ENCODE peak calls at places on chromosomes 2 and 18, in seven cellular contexts. B is PC-3, U is uterus, V is neural progenitor cell, C is ovary, D is WERI-Rb-1, M is prostate gland. Y is an unnamed sample.

GRCh38 chr2:197292614-197293013 is 18.0 kb downstream of the ANKRD44 start:
- DNase-seq in B (no peak), U (no peak), V (no peak), C (no peak), D (no peak), M (no peak), Y (no peak)

GRCh38 chr2:36395866-36396265 is 40.3 kb downstream of the CRIM1 start:
- DNase-seq in B (no peak), U (no peak), V (no peak), C (no peak), D (no peak), M (no peak), Y (no peak)

GRCh38 chr2:231683292-231683898 is 24.9 kb upstream of the PTMA start:
- DNase-seq in B (no peak), U (no peak), V (peak; percentile 23), C (no peak), D (peak; percentile 81), M (no peak), Y (no peak)

GRCh38 chr2:64819774-64820688 is 166.3 kb upstream of the SERTAD2 start:
- DNase-seq in B (peak; percentile 70), U (no peak), V (no peak), C (no peak), D (no peak), M (no peak), Y (no peak)

GRCh38 chr2:7077660-7078278 is 160.6 kb downstream of the RNF144A start:
- DNase-seq in B (no peak), U (no peak), V (no peak), C (no peak), D (no peak), M (no peak), Y (no peak)

GRCh38 chr2:162477011-162477410 is 133.1 kb downstream of the GCA start:
- DNase-seq in B (no peak), U (no peak), V (no peak), C (no peak), D (no peak), M (no peak), Y (no peak)

GRCh38 chr2:240760576-240761246 is 59.3 kb downstream of the KIF1A start:
- DNase-seq in B (no peak), U (no peak), V (no peak), C (no peak), D (no peak), M (no peak), Y (no peak)

GRCh38 chr2:235659767-235660322 is 166.0 kb downstream of the AGAP1 start:
- DNase-seq in B (peak; percentile 42), U (peak; percentile 30), V (no peak), C (peak; percentile 73), D (no peak), M (no peak), Y (peak; percentile 43)

GRCh38 chr18:21112140-21112473 is 494 bp upstream of the ROCK1 start:
- DNase-seq in B (no peak), U (peak; percentile 78), V (no peak), C (no peak), D (no peak), M (no peak), Y (no peak)

GRCh38 chr2:3492951-3493609 is 26.3 kb downstream of the ADI1 start:
- DNase-seq in B (no peak), U (peak; percentile 88), V (no peak), C (peak; percentile 88), D (no peak), M (no peak), Y (peak; percentile 38)

GRCh38 chr18:43888601-43889000 is 611.3 kb upstream of the SYT4 start:
- DNase-seq in B (no peak), U (no peak), V (no peak), C (no peak), D (no peak), M (no peak), Y (no peak)

GRCh38 chr2:145563752-145564615 is 1044.1 kb upstream of the ZEB2 start:
- DNase-seq in B (peak; percentile 49), U (no peak), V (no peak), C (no peak), D (no peak), M (peak; percentile 30), Y (no peak)

GRCh38 chr2:234712421-234712935 is 215.6 kb upstream of the ARL4C start:
- DNase-seq in B (no peak), U (no peak), V (no peak), C (no peak), D (no peak), M (no peak), Y (no peak)

GRCh38 chr18:74774486-74774885 is 176.8 kb downstream of the ZNF407 start:
- DNase-seq in B (peak; percentile 76), U (no peak), V (no peak), C (no peak), D (no peak), M (no peak), Y (no peak)

GRCh38 chr2:202847693-202848524 is 23.7 kb downstream of the ICA1L start:
- DNase-seq in B (no peak), U (no peak), V (no peak), C (no peak), D (no peak), M (no peak), Y (no peak)

GRCh38 chr18:54330768-54331548 is 26.7 kb downstream of the STARD6 start:
- DNase-seq in B (peak; percentile 20), U (no peak), V (no peak), C (no peak), D (no peak), M (no peak), Y (no peak)

GRCh38 chr2:74957886-74958276 is 562 bp upstream of the POLE4 start:
- DNase-seq in B (no peak), U (no peak), V (no peak), C (no peak), D (no peak), M (no peak), Y (no peak)

GRCh38 chr2:223725494-223725893 is 111.9 kb downstream of the AP1S3 start:
- DNase-seq in B (peak; percentile 96), U (peak; percentile 90), V (peak; percentile 78), C (peak; percentile 88), D (no peak), M (peak; percentile 58), Y (peak; percentile 97)

GRCh38 chr2:240640939-240641338 is 15.7 kb downstream of the GPR35 start:
- DNase-seq in B (peak; percentile 50), U (no peak), V (peak; percentile 82), C (no peak), D (peak; percentile 77), M (no peak), Y (peak; percentile 38)

GRCh38 chr2:140349695-140350094 is 1569.5 kb upstream of the NXPH2 start:
- DNase-seq in B (peak; percentile 25), U (no peak), V (no peak), C (no peak), D (no peak), M (no peak), Y (no peak)

GRCh38 chr2:136764397-136765255 is 719 bp upstream of the THSD7B start:
- DNase-seq in B (no peak), U (no peak), V (peak; percentile 50), C (no peak), D (peak; percentile 26), M (peak; percentile 49), Y (no peak)

GRCh38 chr2:113891265-113891959 is 1.5 kb downstream of the ACTR3 start:
- DNase-seq in B (no peak), U (no peak), V (no peak), C (no peak), D (no peak), M (no peak), Y (no peak)

GRCh38 chr2:47501374-47502200 is 98.6 kb downstream of the MSH2 start:
- DNase-seq in B (peak; percentile 63), U (no peak), V (no peak), C (no peak), D (no peak), M (no peak), Y (no peak)

GRCh38 chr18:79584491-79585394 is 94.9 kb upstream of the CTDP1 start:
- DNase-seq in B (no peak), U (no peak), V (no peak), C (peak; percentile 16), D (peak; percentile 8), M (no peak), Y (no peak)

GRCh38 chr2:71647346-71647745 is 194.0 kb downstream of the DYSF start:
- DNase-seq in B (no peak), U (no peak), V (no peak), C (no peak), D (no peak), M (no peak), Y (no peak)

DNA sequence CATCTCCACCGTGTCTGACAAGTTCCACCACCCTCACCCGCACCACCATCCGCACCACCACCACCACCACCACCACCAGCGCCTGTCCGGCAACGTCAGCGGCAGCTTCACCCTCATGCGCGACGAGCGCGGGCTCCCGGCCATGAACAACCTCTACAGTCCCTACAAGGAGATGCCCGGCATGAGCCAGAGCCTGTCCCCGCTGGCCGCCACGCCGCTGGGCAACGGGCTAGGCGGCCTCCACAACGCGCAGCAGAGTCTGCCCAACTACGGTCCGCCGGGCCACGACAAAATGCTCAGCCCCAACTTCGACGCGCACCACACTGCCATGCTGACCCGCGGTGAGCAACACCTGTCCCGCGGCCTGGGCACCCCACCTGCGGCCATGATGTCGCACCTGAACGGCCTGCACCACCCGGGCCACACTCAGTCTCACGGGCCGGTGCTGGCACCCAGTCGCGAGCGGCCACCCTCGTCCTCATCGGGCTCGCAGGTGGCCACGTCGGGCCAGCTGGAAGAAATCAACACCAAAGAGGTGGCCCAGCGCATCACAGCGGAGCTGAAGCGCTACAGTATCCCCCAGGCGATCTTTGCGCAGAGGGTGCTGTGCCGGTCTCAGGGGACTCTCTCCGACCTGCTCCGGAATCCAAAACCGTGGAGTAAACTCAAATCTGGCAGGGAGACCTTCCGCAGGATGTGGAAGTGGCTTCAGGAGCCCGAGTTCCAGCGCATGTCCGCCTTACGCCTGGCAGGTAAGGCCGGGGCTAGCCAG is 1.2 kb downstream of the ONECUT2 start:
- DNase-seq in B (no peak), U (no peak), V (peak; percentile 34), C (no peak), D (no peak), M (no peak), Y (no peak)
- H3K27me3 ChIP-seq in B (peaks cover 41% of the 10 kb centered on the region), U (peaks cover 25% of the 10 kb centered on the region), V (peaks cover 100% of the 10 kb centered on the region), C (peaks cover 2% of the 10 kb centered on the region), D (no peaks in the 10 kb centered on the region), M (peaks cover 54% of the 10 kb centered on the region), Y (peaks cover 72% of the 10 kb centered on the region)

GRCh38 chr2:176161817-176162626 is 4.9 kb downstream of the HOXD3 start:
- DNase-seq in B (no peak), U (no peak), V (peak; percentile 35), C (no peak), D (no peak), M (no peak), Y (no peak)
- H3K9me3 ChIP-seq in B (no peaks in the 10 kb centered on the region), U (no peaks in the 10 kb centered on the region), V (no peaks in the 10 kb centered on the region), C (no peaks in the 10 kb centered on the region), D (peaks cover 34% of the 10 kb centered on the region), M (no peaks in the 10 kb centered on the region), Y (no peaks in the 10 kb centered on the region)

GRCh38 chr2:110993557-110994231 is 127.0 kb upstream of the BCL2L11 start:
- DNase-seq in B (peak; percentile 29), U (no peak), V (no peak), C (no peak), D (no peak), M (no peak), Y (no peak)
- H3K27me3 ChIP-seq in B (no peaks in the 10 kb centered on the region), U (no peaks in the 10 kb centered on the region), V (no peaks in the 10 kb centered on the region), C (no peaks in the 10 kb centered on the region), D (peaks cover 78% of the 10 kb centered on the region), M (no peaks in the 10 kb centered on the region), Y (peaks cover 3% of the 10 kb centered on the region)

DNA sequence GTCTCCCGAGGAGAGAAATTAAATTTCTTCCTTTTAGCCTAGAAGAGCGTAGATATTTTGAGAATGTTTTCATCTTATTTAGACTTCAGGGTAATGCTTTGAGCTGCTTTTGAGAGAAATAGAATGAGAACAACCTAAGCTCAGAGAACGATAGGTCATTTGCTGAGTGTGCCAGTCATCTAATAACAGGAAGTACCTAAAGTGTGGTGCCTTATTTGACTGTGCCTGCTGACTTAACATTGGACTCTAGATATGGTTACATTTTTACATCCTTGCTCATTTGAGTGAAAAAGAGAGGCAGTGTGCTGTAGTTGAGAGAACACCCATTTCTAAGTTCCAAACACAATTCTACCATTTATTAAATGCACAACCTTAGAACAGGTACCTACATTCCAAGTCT is 651.3 kb downstream of the STK39 start:
- DNase-seq in B (no peak), U (no peak), V (no peak), C (no peak), D (no peak), M (no peak), Y (no peak)
- H3K9me3 ChIP-seq in B (no peaks in the 10 kb centered on the region), U (no peaks in the 10 kb centered on the region), V (no peaks in the 10 kb centered on the region), C (no peaks in the 10 kb centered on the region), D (no peaks in the 10 kb centered on the region), M (no peaks in the 10 kb centered on the region), Y (no peaks in the 10 kb centered on the region)